ENCODE peak calls at places on chromosomes 13 and 19, in nine cellular contexts. One of them, this sample, is unnamed.
A peak's percentile ranks its signal among the peaks of the same experiment; 100 is the strongest.

GRCh38 chr13:29704648-29705047 is 109.2 kb upstream of the SLC7A1 start:
- DNase-seq in glutamatergic neuron: no peak
- DNase-seq in putamen: no peak
- DNase-seq in heart left ventricle: peak; percentile 54
- DNase-seq in ACHN: no peak
- DNase-seq in stimulated activated naive CD8-positive, alpha-beta T cell treated with anti-CD3 and anti-CD28 coated beads, Interleukin-15, amount 100 ng/mL, for 72 hours: no peak
- DNase-seq in choroid plexus epithelial cell: no peak
- DNase-seq in stimulated activated CD4-positive, alpha-beta T cell treated with anti-CD3 and anti-CD28 coated beads, TNF-alpha, amount 100 ng/mL, for 48 hours: no peak
- DNase-seq in HCEC 1CT: no peak
- DNase-seq in this sample: no peak

GRCh38 chr13:75329723-75330122 is 152.2 kb downstream of the TBC1D4 start:
- DNase-seq in putamen: no peak
- DNase-seq in stimulated activated naive CD8-positive, alpha-beta T cell treated with anti-CD3 and anti-CD28 coated beads, Interleukin-15, amount 100 ng/mL, for 72 hours: no peak
- DNase-seq in choroid plexus epithelial cell: no peak
- DNase-seq in ACHN: no peak
- DNase-seq in heart left ventricle: no peak
- DNase-seq in stimulated activated CD4-positive, alpha-beta T cell treated with anti-CD3 and anti-CD28 coated beads, TNF-alpha, amount 100 ng/mL, for 48 hours: no peak
- DNase-seq in glutamatergic neuron: no peak
- DNase-seq in HCEC 1CT: no peak
- DNase-seq in this sample: no peak

GRCh38 chr19:46256855-46257254 is 27.3 kb downstream of the IGFL1 start:
- DNase-seq in glutamatergic neuron: no peak
- DNase-seq in heart left ventricle: no peak
- DNase-seq in stimulated activated CD4-positive, alpha-beta T cell treated with anti-CD3 and anti-CD28 coated beads, TNF-alpha, amount 100 ng/mL, for 48 hours: no peak
- DNase-seq in putamen: no peak
- DNase-seq in stimulated activated naive CD8-positive, alpha-beta T cell treated with anti-CD3 and anti-CD28 coated beads, Interleukin-15, amount 100 ng/mL, for 72 hours: no peak
- DNase-seq in choroid plexus epithelial cell: peak; percentile 30
- DNase-seq in HCEC 1CT: peak; percentile 34
- DNase-seq in ACHN: no peak
- DNase-seq in this sample: no peak

GRCh38 chr13:30551194-30551593 is 66.5 kb upstream of the USPL1 start:
- DNase-seq in stimulated activated CD4-positive, alpha-beta T cell treated with anti-CD3 and anti-CD28 coated beads, TNF-alpha, amount 100 ng/mL, for 48 hours: no peak
- DNase-seq in glutamatergic neuron: no peak
- DNase-seq in choroid plexus epithelial cell: peak; percentile 66
- DNase-seq in stimulated activated naive CD8-positive, alpha-beta T cell treated with anti-CD3 and anti-CD28 coated beads, Interleukin-15, amount 100 ng/mL, for 72 hours: no peak
- DNase-seq in heart left ventricle: no peak
- DNase-seq in putamen: no peak
- DNase-seq in HCEC 1CT: peak; percentile 43
- DNase-seq in ACHN: peak; percentile 52
- DNase-seq in this sample: peak; percentile 7

GRCh38 chr13:95535243-95535642 is 17.3 kb upstream of the CLDN10 start:
- DNase-seq in heart left ventricle: no peak
- DNase-seq in HCEC 1CT: peak; percentile 75
- DNase-seq in stimulated activated CD4-positive, alpha-beta T cell treated with anti-CD3 and anti-CD28 coated beads, TNF-alpha, amount 100 ng/mL, for 48 hours: no peak
- DNase-seq in ACHN: peak; percentile 74
- DNase-seq in choroid plexus epithelial cell: peak; percentile 55
- DNase-seq in glutamatergic neuron: no peak
- DNase-seq in putamen: no peak
- DNase-seq in stimulated activated naive CD8-positive, alpha-beta T cell treated with anti-CD3 and anti-CD28 coated beads, Interleukin-15, amount 100 ng/mL, for 72 hours: no peak
- DNase-seq in this sample: no peak

GRCh38 chr13:46475586-46475991 is 77.4 kb upstream of the LRCH1 start:
- DNase-seq in stimulated activated naive CD8-positive, alpha-beta T cell treated with anti-CD3 and anti-CD28 coated beads, Interleukin-15, amount 100 ng/mL, for 72 hours: no peak
- DNase-seq in ACHN: no peak
- DNase-seq in glutamatergic neuron: no peak
- DNase-seq in stimulated activated CD4-positive, alpha-beta T cell treated with anti-CD3 and anti-CD28 coated beads, TNF-alpha, amount 100 ng/mL, for 48 hours: no peak
- DNase-seq in heart left ventricle: no peak
- DNase-seq in putamen: no peak
- DNase-seq in HCEC 1CT: peak; percentile 66
- DNase-seq in choroid plexus epithelial cell: peak; percentile 35
- DNase-seq in this sample: no peak

GRCh38 chr13:25732146-25732865 is 319.5 kb downstream of the SHISA2 start:
- DNase-seq in ACHN: peak; percentile 65
- DNase-seq in stimulated activated naive CD8-positive, alpha-beta T cell treated with anti-CD3 and anti-CD28 coated beads, Interleukin-15, amount 100 ng/mL, for 72 hours: no peak
- DNase-seq in heart left ventricle: no peak
- DNase-seq in glutamatergic neuron: no peak
- DNase-seq in choroid plexus epithelial cell: peak; percentile 71
- DNase-seq in HCEC 1CT: no peak
- DNase-seq in putamen: no peak
- DNase-seq in stimulated activated CD4-positive, alpha-beta T cell treated with anti-CD3 and anti-CD28 coated beads, TNF-alpha, amount 100 ng/mL, for 48 hours: no peak
- DNase-seq in this sample: no peak

GRCh38 chr19:38946229-38947010 is 15.7 kb downstream of the MRPS12 start:
- DNase-seq in HCEC 1CT: no peak
- DNase-seq in stimulated activated CD4-positive, alpha-beta T cell treated with anti-CD3 and anti-CD28 coated beads, TNF-alpha, amount 100 ng/mL, for 48 hours: no peak
- DNase-seq in putamen: no peak
- DNase-seq in stimulated activated naive CD8-positive, alpha-beta T cell treated with anti-CD3 and anti-CD28 coated beads, Interleukin-15, amount 100 ng/mL, for 72 hours: no peak
- DNase-seq in ACHN: no peak
- DNase-seq in heart left ventricle: no peak
- DNase-seq in choroid plexus epithelial cell: no peak
- DNase-seq in glutamatergic neuron: no peak
- DNase-seq in this sample: no peak

GRCh38 chr19:7815325-7815724 is 14.7 kb upstream of the EVI5L start:
- DNase-seq in HCEC 1CT: no peak
- DNase-seq in putamen: no peak
- DNase-seq in choroid plexus epithelial cell: no peak
- DNase-seq in stimulated activated naive CD8-positive, alpha-beta T cell treated with anti-CD3 and anti-CD28 coated beads, Interleukin-15, amount 100 ng/mL, for 72 hours: no peak
- DNase-seq in ACHN: no peak
- DNase-seq in stimulated activated CD4-positive, alpha-beta T cell treated with anti-CD3 and anti-CD28 coated beads, TNF-alpha, amount 100 ng/mL, for 48 hours: no peak
- DNase-seq in glutamatergic neuron: no peak
- DNase-seq in heart left ventricle: no peak
- DNase-seq in this sample: no peak

GRCh38 chr13:110273254-110273653 is 33.7 kb downstream of the COL4A1 start:
- DNase-seq in choroid plexus epithelial cell: no peak
- DNase-seq in stimulated activated CD4-positive, alpha-beta T cell treated with anti-CD3 and anti-CD28 coated beads, TNF-alpha, amount 100 ng/mL, for 48 hours: no peak
- DNase-seq in HCEC 1CT: no peak
- DNase-seq in glutamatergic neuron: no peak
- DNase-seq in heart left ventricle: no peak
- DNase-seq in stimulated activated naive CD8-positive, alpha-beta T cell treated with anti-CD3 and anti-CD28 coated beads, Interleukin-15, amount 100 ng/mL, for 72 hours: no peak
- DNase-seq in ACHN: no peak
- DNase-seq in putamen: no peak
- DNase-seq in this sample: no peak

GRCh38 chr19:18119243-18120105 is 21.9 kb downstream of the MAST3 start:
- DNase-seq in putamen: peak; percentile 84
- DNase-seq in heart left ventricle: no peak
- DNase-seq in stimulated activated naive CD8-positive, alpha-beta T cell treated with anti-CD3 and anti-CD28 coated beads, Interleukin-15, amount 100 ng/mL, for 72 hours: peak; percentile 63
- DNase-seq in HCEC 1CT: no peak
- DNase-seq in glutamatergic neuron: no peak
- DNase-seq in stimulated activated CD4-positive, alpha-beta T cell treated with anti-CD3 and anti-CD28 coated beads, TNF-alpha, amount 100 ng/mL, for 48 hours: no peak
- DNase-seq in ACHN: no peak
- DNase-seq in choroid plexus epithelial cell: no peak
- DNase-seq in this sample: peak; percentile 5

GRCh38 chr19:3135961-3136683 is at the start of gene GNA15:
- DNase-seq in heart left ventricle: peak; percentile 43
- DNase-seq in choroid plexus epithelial cell: no peak
- DNase-seq in glutamatergic neuron: no peak
- DNase-seq in ACHN: no peak
- DNase-seq in stimulated activated CD4-positive, alpha-beta T cell treated with anti-CD3 and anti-CD28 coated beads, TNF-alpha, amount 100 ng/mL, for 48 hours: no peak
- DNase-seq in HCEC 1CT: no peak
- DNase-seq in putamen: no peak
- DNase-seq in stimulated activated naive CD8-positive, alpha-beta T cell treated with anti-CD3 and anti-CD28 coated beads, Interleukin-15, amount 100 ng/mL, for 72 hours: peak; percentile 39
- DNase-seq in this sample: no peak

GRCh38 chr19:16403151-16403977 is 68.4 kb downstream of the EPS15L1 start:
- DNase-seq in HCEC 1CT: no peak
- DNase-seq in stimulated activated CD4-positive, alpha-beta T cell treated with anti-CD3 and anti-CD28 coated beads, TNF-alpha, amount 100 ng/mL, for 48 hours: no peak
- DNase-seq in choroid plexus epithelial cell: no peak
- DNase-seq in ACHN: no peak
- DNase-seq in putamen: no peak
- DNase-seq in glutamatergic neuron: no peak
- DNase-seq in heart left ventricle: peak; percentile 53
- DNase-seq in stimulated activated naive CD8-positive, alpha-beta T cell treated with anti-CD3 and anti-CD28 coated beads, Interleukin-15, amount 100 ng/mL, for 72 hours: no peak
- DNase-seq in this sample: no peak

GRCh38 chr19:6887326-6887725 is at the start of gene ADGRE1:
- DNase-seq in choroid plexus epithelial cell: no peak
- DNase-seq in glutamatergic neuron: no peak
- DNase-seq in stimulated activated naive CD8-positive, alpha-beta T cell treated with anti-CD3 and anti-CD28 coated beads, Interleukin-15, amount 100 ng/mL, for 72 hours: peak; percentile 32
- DNase-seq in putamen: no peak
- DNase-seq in heart left ventricle: peak; percentile 32
- DNase-seq in ACHN: no peak
- DNase-seq in HCEC 1CT: no peak
- DNase-seq in stimulated activated CD4-positive, alpha-beta T cell treated with anti-CD3 and anti-CD28 coated beads, TNF-alpha, amount 100 ng/mL, for 48 hours: peak; percentile 26
- DNase-seq in this sample: no peak

GRCh38 chr19:28242317-28242927 is 970.5 kb downstream of the UQCRFS1 start:
- DNase-seq in choroid plexus epithelial cell: peak; percentile 52
- DNase-seq in heart left ventricle: no peak
- DNase-seq in HCEC 1CT: no peak
- DNase-seq in glutamatergic neuron: no peak
- DNase-seq in ACHN: peak; percentile 30
- DNase-seq in stimulated activated CD4-positive, alpha-beta T cell treated with anti-CD3 and anti-CD28 coated beads, TNF-alpha, amount 100 ng/mL, for 48 hours: peak; percentile 9
- DNase-seq in putamen: peak; percentile 23
- DNase-seq in stimulated activated naive CD8-positive, alpha-beta T cell treated with anti-CD3 and anti-CD28 coated beads, Interleukin-15, amount 100 ng/mL, for 72 hours: peak; percentile 9
- DNase-seq in this sample: no peak

GRCh38 chr13:90918551-90918950 is 428.9 kb upstream of the MIR17HG start:
- DNase-seq in ACHN: peak; percentile 51
- DNase-seq in heart left ventricle: no peak
- DNase-seq in choroid plexus epithelial cell: peak; percentile 57
- DNase-seq in stimulated activated CD4-positive, alpha-beta T cell treated with anti-CD3 and anti-CD28 coated beads, TNF-alpha, amount 100 ng/mL, for 48 hours: no peak
- DNase-seq in HCEC 1CT: peak; percentile 17
- DNase-seq in stimulated activated naive CD8-positive, alpha-beta T cell treated with anti-CD3 and anti-CD28 coated beads, Interleukin-15, amount 100 ng/mL, for 72 hours: no peak
- DNase-seq in glutamatergic neuron: no peak
- DNase-seq in putamen: peak; percentile 9
- DNase-seq in this sample: no peak

GRCh38 chr19:6533746-6534418 is 3.1 kb downstream of the TNFSF9 start:
- DNase-seq in glutamatergic neuron: no peak
- DNase-seq in stimulated activated CD4-positive, alpha-beta T cell treated with anti-CD3 and anti-CD28 coated beads, TNF-alpha, amount 100 ng/mL, for 48 hours: no peak
- DNase-seq in ACHN: no peak
- DNase-seq in stimulated activated naive CD8-positive, alpha-beta T cell treated with anti-CD3 and anti-CD28 coated beads, Interleukin-15, amount 100 ng/mL, for 72 hours: no peak
- DNase-seq in heart left ventricle: no peak
- DNase-seq in HCEC 1CT: no peak
- DNase-seq in choroid plexus epithelial cell: no peak
- DNase-seq in putamen: no peak
- DNase-seq in this sample: no peak

GRCh38 chr13:43235028-43235427 is 211.6 kb downstream of the DNAJC15 start:
- DNase-seq in glutamatergic neuron: no peak
- DNase-seq in stimulated activated naive CD8-positive, alpha-beta T cell treated with anti-CD3 and anti-CD28 coated beads, Interleukin-15, amount 100 ng/mL, for 72 hours: no peak
- DNase-seq in heart left ventricle: no peak
- DNase-seq in choroid plexus epithelial cell: no peak
- DNase-seq in putamen: no peak
- DNase-seq in ACHN: no peak
- DNase-seq in HCEC 1CT: no peak
- DNase-seq in stimulated activated CD4-positive, alpha-beta T cell treated with anti-CD3 and anti-CD28 coated beads, TNF-alpha, amount 100 ng/mL, for 48 hours: no peak
- DNase-seq in this sample: no peak

GRCh38 chr19:10985502-10985901 is 24.7 kb downstream of the SMARCA4 start:
- DNase-seq in putamen: no peak
- DNase-seq in glutamatergic neuron: no peak
- DNase-seq in HCEC 1CT: no peak
- DNase-seq in stimulated activated CD4-positive, alpha-beta T cell treated with anti-CD3 and anti-CD28 coated beads, TNF-alpha, amount 100 ng/mL, for 48 hours: no peak
- DNase-seq in stimulated activated naive CD8-positive, alpha-beta T cell treated with anti-CD3 and anti-CD28 coated beads, Interleukin-15, amount 100 ng/mL, for 72 hours: no peak
- DNase-seq in choroid plexus epithelial cell: no peak
- DNase-seq in heart left ventricle: no peak
- DNase-seq in ACHN: no peak
- DNase-seq in this sample: no peak

GRCh38 chr19:44313231-44313630 is 8.4 kb upstream of the ZNF235 start:
- DNase-seq in stimulated activated CD4-positive, alpha-beta T cell treated with anti-CD3 and anti-CD28 coated beads, TNF-alpha, amount 100 ng/mL, for 48 hours: no peak
- DNase-seq in glutamatergic neuron: no peak
- DNase-seq in ACHN: no peak
- DNase-seq in putamen: no peak
- DNase-seq in HCEC 1CT: no peak
- DNase-seq in choroid plexus epithelial cell: no peak
- DNase-seq in heart left ventricle: no peak
- DNase-seq in stimulated activated naive CD8-positive, alpha-beta T cell treated with anti-CD3 and anti-CD28 coated beads, Interleukin-15, amount 100 ng/mL, for 72 hours: no peak
- DNase-seq in this sample: no peak

GRCh38 chr13:110126391-110126961 is 180.5 kb downstream of the COL4A1 start:
- DNase-seq in glutamatergic neuron: no peak
- DNase-seq in HCEC 1CT: peak; percentile 94
- DNase-seq in stimulated activated naive CD8-positive, alpha-beta T cell treated with anti-CD3 and anti-CD28 coated beads, Interleukin-15, amount 100 ng/mL, for 72 hours: no peak
- DNase-seq in heart left ventricle: peak; percentile 86
- DNase-seq in putamen: peak; percentile 28
- DNase-seq in choroid plexus epithelial cell: peak; percentile 97
- DNase-seq in ACHN: peak; percentile 71
- DNase-seq in stimulated activated CD4-positive, alpha-beta T cell treated with anti-CD3 and anti-CD28 coated beads, TNF-alpha, amount 100 ng/mL, for 48 hours: no peak
- DNase-seq in this sample: no peak

GRCh38 chr19:1264801-1265610 is 4.1 kb upstream of the CIRBP start:
- DNase-seq in heart left ventricle: peak; percentile 82
- DNase-seq in glutamatergic neuron: peak; percentile 67
- DNase-seq in HCEC 1CT: peak; percentile 85
- DNase-seq in stimulated activated CD4-positive, alpha-beta T cell treated with anti-CD3 and anti-CD28 coated beads, TNF-alpha, amount 100 ng/mL, for 48 hours: no peak
- DNase-seq in stimulated activated naive CD8-positive, alpha-beta T cell treated with anti-CD3 and anti-CD28 coated beads, Interleukin-15, amount 100 ng/mL, for 72 hours: no peak
- DNase-seq in choroid plexus epithelial cell: peak; percentile 84
- DNase-seq in putamen: no peak
- DNase-seq in ACHN: peak; percentile 93
- DNase-seq in this sample: no peak

GRCh38 chr19:55305983-55306562 is 19.1 kb downstream of the TMEM150B start:
- DNase-seq in putamen: no peak
- DNase-seq in choroid plexus epithelial cell: no peak
- DNase-seq in ACHN: no peak
- DNase-seq in stimulated activated naive CD8-positive, alpha-beta T cell treated with anti-CD3 and anti-CD28 coated beads, Interleukin-15, amount 100 ng/mL, for 72 hours: no peak
- DNase-seq in glutamatergic neuron: no peak
- DNase-seq in heart left ventricle: no peak
- DNase-seq in HCEC 1CT: no peak
- DNase-seq in stimulated activated CD4-positive, alpha-beta T cell treated with anti-CD3 and anti-CD28 coated beads, TNF-alpha, amount 100 ng/mL, for 48 hours: no peak
- DNase-seq in this sample: no peak